ENCODE peak calls at places on chromosomes 7 and 10, in nine cellular contexts. D is CD8-positive, alpha-beta T cell; S is colonic mucosa; J is left ventricle myocardium inferior; C is ascending aorta; G is upper lobe of right lung; K is IMR-90; B is heart left ventricle; I is fibroblast of lung. Z is an unnamed sample. For H3K36me3 and H3K9me3, the result is how much of the 10 kb centered on the place peaks cover.

GRCh38 chr7:66542528-66543373 is 85.9 kb upstream of the KCTD7 start:
- DNase-seq in K (peak), J (no peak), I (peak), B (no peak), S (no peak), D (no peak), G (no peak), C (no peak), Z (no peak)

GRCh38 chr7:30450983-30451497 is 27.5 kb downstream of the NOD1 start:
- DNase-seq in K (no peak), D (no peak), S (no peak), J (no peak), I (no peak), G (no peak), B (no peak), C (no peak), Z (no peak)

GRCh38 chr10:119947325-119947724 is 54.8 kb downstream of the SEC23IP start:
- DNase-seq in S (no peak), D (no peak), K (peak), B (no peak), G (no peak), I (no peak), C (no peak), J (no peak), Z (no peak)

GRCh38 chr10:43906470-43906869 is 257.8 kb upstream of the ZNF32 start:
- DNase-seq in C (no peak), K (no peak), D (no peak), G (peak), B (peak), J (peak), I (no peak), S (no peak), Z (no peak)

GRCh38 chr10:103506061-103506460 is 12.6 kb downstream of the NEURL1 start:
- DNase-seq in C (peak), B (no peak), D (no peak), S (no peak), J (no peak), I (no peak), G (peak), K (no peak), Z (no peak)

GRCh38 chr10:71333154-71333887 is 14.3 kb downstream of the SLC29A3 start:
- DNase-seq in B (no peak), J (no peak), I (no peak), C (no peak), D (no peak), S (no peak), K (no peak), G (peak), Z (no peak)

GRCh38 chr7:20786779-20787651 is at the start of gene SP8:
- DNase-seq in J (no peak), K (peak), C (no peak), B (no peak), G (no peak), S (peak), D (no peak), I (peak), Z (peak)

GRCh38 chr7:139340808-139341057 is 404 bp upstream of the FMC1 start:
- DNase-seq in G (peak), C (no peak), K (no peak), I (no peak), J (no peak), D (no peak), S (no peak), B (no peak), Z (peak)

GRCh38 chr7:93890464-93891068 is at the start of gene TFPI2:
- DNase-seq in B (peak), I (peak), J (peak), D (no peak), K (peak), G (peak), C (peak), S (peak), Z (peak)

DNA sequence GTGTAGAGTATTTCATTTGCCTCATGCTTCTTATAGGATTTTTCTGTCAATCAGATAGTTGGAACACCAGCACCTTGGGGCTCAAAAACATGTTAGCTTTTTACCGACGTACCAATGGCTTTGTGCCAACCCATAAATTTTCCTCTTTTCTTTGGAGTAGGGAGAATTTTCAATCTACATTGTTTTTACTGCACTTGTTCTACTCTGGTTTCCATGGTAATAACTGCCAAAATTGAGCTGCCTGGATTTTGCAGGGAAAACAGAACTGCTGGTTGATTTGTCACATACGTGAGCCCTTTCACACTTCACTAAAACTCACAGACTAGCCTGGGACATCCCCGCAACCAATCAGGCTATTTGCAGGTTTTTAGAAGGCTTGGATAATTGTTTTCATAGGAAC is 189.7 kb downstream of the ARHGAP21 start:
- DNase-seq in D (no peak), J (no peak), I (no peak), K (no peak), C (no peak), G (no peak), B (no peak), S (no peak), Z (no peak)
- H3K36me3 ChIP-seq in D (under half), J (half or more), I (under half), K (under half), C (under half), G (under half), B (half or more), S (under half), Z (half or more)

GRCh38 chr7:256461-256940 is 33.5 kb upstream of the FOXL3 start:
- DNase-seq in I (no peak), D (no peak), J (peak), G (peak), B (no peak), K (no peak), S (no peak), C (no peak), Z (no peak)
- H3K9me3 ChIP-seq in I (under half), D (under half), J (under half), G (under half), B (under half), K (under half), S (under half), C (under half), Z (under half)

DNA sequence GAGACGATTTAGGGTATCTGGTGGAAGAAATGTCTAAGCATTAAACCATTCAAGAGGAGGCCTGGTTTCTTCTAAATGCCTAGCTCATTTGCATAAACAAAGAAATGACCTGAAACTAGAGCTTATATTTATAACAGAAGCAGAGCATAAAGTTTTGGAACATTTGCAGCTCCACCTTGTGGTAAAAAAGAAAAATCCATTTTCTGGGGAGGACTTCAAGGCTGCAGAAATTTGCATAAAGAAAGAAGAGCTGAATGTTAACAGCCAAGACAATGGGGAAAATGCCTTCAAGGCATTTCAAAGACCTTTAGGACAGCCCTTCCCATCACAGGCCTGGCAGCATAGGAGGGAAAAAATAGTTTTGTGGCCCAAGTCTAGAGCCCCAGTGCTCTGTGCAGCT is 362.0 kb downstream of the ZNF248 start:
- DNase-seq in C (no peak), S (no peak), D (no peak), K (no peak), G (no peak), J (no peak), B (no peak), I (no peak), Z (peak)
- TF ChIP-seq CTCF in C (no peak), S (no peak), D (no peak), K (no peak), G (peak), J (peak), B (peak), I (no peak), Z (peak)

DNA sequence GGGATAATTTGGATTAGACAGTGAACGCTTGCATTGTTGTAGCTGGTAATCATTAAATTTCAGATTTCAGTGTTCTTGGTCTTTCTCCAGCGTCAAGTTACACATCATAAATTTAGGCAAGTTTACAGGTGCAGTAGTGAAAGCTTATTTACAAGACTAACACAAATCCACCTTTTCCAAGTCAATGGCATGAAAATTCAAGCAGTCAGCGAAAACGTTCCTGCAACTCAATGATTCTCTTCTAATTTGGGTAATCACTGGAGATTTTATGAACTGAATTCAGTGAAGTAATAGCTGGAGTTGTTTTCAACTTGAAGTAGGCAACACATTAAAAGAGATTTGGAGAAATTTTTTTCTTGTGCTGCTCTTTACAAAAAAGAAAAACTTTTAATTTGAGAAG is 17.9 kb downstream of the BCAP29 start:
- DNase-seq in I (no peak), G (no peak), K (no peak), D (no peak), B (no peak), J (no peak), C (no peak), S (no peak), Z (no peak)
- H3K36me3 ChIP-seq in I (under half), G (half or more), K (under half), D (under half), B (half or more), J (under half), C (under half), S (under half), Z (under half)

GRCh38 chr7:4093492-4093891 is 588.6 kb upstream of the FOXK1 start:
- DNase-seq in J (no peak), K (no peak), C (no peak), G (no peak), B (no peak), S (no peak), I (no peak), D (no peak), Z (no peak)

GRCh38 chr7:4091767-4092166 is 590.3 kb upstream of the FOXK1 start:
- DNase-seq in D (no peak), C (no peak), B (no peak), I (no peak), K (no peak), J (no peak), G (no peak), S (no peak), Z (no peak)

GRCh38 chr7:4097001-4097609 is 585.0 kb upstream of the FOXK1 start:
- DNase-seq in D (no peak), J (no peak), G (no peak), S (no peak), C (no peak), B (no peak), I (no peak), K (no peak), Z (no peak)

GRCh38 chr7:4093035-4093434 is 589.1 kb upstream of the FOXK1 start:
- DNase-seq in I (no peak), B (no peak), G (no peak), C (no peak), K (no peak), S (no peak), D (no peak), J (no peak), Z (no peak)
- H3K9me3 ChIP-seq in I (under half), B (under half), G (under half), C (under half), K (under half), S (under half), D (under half), J (under half), Z (under half)

DNA sequence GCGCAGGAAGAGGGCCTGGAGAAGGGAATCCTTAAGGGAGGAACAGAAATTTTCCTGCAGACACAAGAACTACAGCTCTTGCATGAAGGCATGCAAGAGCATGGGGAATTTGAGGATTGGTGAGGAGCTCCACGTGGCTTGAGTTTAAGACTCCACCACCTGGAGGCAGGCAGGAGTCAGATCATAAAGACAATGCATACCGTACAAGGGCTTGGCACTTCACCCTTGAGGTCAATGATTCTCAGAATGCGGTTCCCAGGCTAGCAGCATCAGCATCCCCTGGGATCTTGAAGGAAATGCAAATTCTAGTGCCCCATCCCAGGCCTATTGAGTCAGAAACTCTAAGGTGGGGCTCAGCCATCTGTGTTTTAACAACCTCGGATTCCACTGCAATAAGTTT is 143.8 kb downstream of the C7orf25 start:
- DNase-seq in S (no peak), K (no peak), B (no peak), J (no peak), G (no peak), D (no peak), C (no peak), I (no peak), Z (no peak)
- TF ChIP-seq CTCF in S (no peak), K (no peak), B (no peak), J (no peak), G (no peak), D (no peak), C (no peak), I (no peak), Z (no peak)

DNA sequence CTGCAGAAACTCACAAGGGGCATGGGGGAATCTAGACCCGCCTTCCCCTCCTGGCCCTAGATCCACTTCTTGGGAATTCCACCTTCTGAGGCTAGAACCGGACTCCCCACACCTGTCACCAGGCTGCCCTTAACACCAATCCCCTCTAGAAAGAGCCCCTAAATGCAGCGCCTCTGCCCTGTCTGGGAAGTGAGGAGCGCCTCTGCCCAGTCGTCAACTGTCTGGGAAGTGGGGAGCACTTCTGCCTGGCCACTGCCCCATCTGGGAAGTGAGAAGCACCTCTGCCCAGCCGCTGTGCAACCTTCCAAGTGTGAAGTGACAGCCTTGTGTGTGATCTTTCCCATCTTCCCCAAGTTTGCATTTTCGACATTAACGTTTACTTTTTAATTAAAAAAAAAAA is 8.8 kb downstream of the RCC1L start:
- DNase-seq in K (no peak), J (peak), G (no peak), S (no peak), D (no peak), B (no peak), C (no peak), I (no peak), Z (no peak)
- H3K36me3 ChIP-seq in K (half or more), J (half or more), G (half or more), S (under half), D (under half), B (half or more), C (half or more), I (under half), Z (under half)

DNA sequence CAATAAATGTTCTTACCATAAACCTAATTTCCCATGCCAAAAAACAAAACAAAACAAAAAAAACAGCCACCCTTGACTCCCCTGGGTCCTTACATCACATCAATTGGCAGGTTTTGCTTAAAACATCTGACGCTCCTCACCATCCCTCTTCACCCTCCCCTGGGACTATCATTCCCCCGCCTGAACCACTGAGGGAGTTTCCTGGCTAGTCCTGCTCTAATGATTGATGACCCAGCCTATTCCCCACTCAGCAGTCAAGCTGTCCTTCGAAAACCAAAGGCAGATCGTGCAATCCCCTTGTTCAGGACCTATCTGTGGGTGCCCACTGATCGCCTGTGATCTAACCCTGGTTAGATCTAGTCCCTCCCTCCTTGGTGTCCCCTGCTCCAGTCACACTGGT is 11.2 kb upstream of the FRMPD2 start:
- DNase-seq in K (no peak), S (no peak), C (no peak), G (no peak), D (no peak), J (no peak), B (no peak), I (no peak), Z (peak)
- H3K9me3 ChIP-seq in K (under half), S (under half), C (under half), G (under half), D (under half), J (under half), B (under half), I (under half), Z (under half)